ENCODE peak calls at places on chromosomes 5 and 9, in five cellular contexts. R, D, O, V and I are unnamed samples.
A peak's percentile ranks its signal among the peaks of the same experiment; 100 is the strongest.

GRCh38 chr9:35907732-35908483 is 1.4 kb upstream of the SPAAR start:
- DNase-seq in R (peak; percentile 76), D (peak; percentile 71), O (no peak), V (peak; percentile 46), I (no peak)

GRCh38 chr9:8332296-8332695 is 532.7 kb upstream of the DMAC1 start:
- DNase-seq in R (no peak), D (no peak), O (no peak), V (no peak), I (no peak)

GRCh38 chr5:62460578-62460983 is 48.0 kb downstream of the IPO11 start:
- DNase-seq in R (no peak), D (no peak), O (no peak), V (no peak), I (no peak)

GRCh38 chr9:96858018-96858573 is 3.8 kb upstream of the ZNF782 start:
- DNase-seq in R (no peak), D (no peak), O (no peak), V (no peak), I (no peak)

GRCh38 chr9:107946364-107947137 is 457.0 kb upstream of the KLF4 start:
- DNase-seq in R (no peak), D (peak; percentile 16), O (no peak), V (no peak), I (no peak)

GRCh38 chr9:99172129-99173091 is 49.3 kb downstream of the ALG2 start:
- DNase-seq in R (no peak), D (no peak), O (no peak), V (no peak), I (no peak)

GRCh38 chr5:135194573-135195266 is 160.7 kb upstream of the PITX1 start:
- DNase-seq in R (no peak), D (no peak), O (no peak), V (no peak), I (no peak)

GRCh38 chr5:117454716-117455212 is 880.1 kb upstream of the SEMA6A start:
- DNase-seq in R (peak; percentile 17), D (no peak), O (no peak), V (no peak), I (no peak)

GRCh38 chr5:175746851-175747250 is 89.0 kb downstream of the HRH2 start:
- DNase-seq in R (no peak), D (no peak), O (no peak), V (no peak), I (no peak)

GRCh38 chr5:72506150-72506549 is 1.1 kb downstream of the ZNF366 start:
- DNase-seq in R (no peak), D (peak; percentile 33), O (no peak), V (no peak), I (no peak)

GRCh38 chr5:72508241-72509170 is 1.3 kb upstream of the ZNF366 start:
- DNase-seq in R (no peak), D (no peak), O (no peak), V (no peak), I (no peak)

GRCh38 chr5:72505539-72505938 is 1.7 kb downstream of the ZNF366 start:
- DNase-seq in R (no peak), D (no peak), O (no peak), V (no peak), I (no peak)

GRCh38 chr5:72509401-72509800 is 2.2 kb upstream of the ZNF366 start:
- DNase-seq in R (no peak), D (peak; percentile 76), O (no peak), V (peak; percentile 49), I (no peak)

GRCh38 chr5:72507360-72508238 is at the start of gene ZNF366:
- DNase-seq in R (no peak), D (no peak), O (no peak), V (no peak), I (no peak)
- H3K27ac ChIP-seq in R (peak within 1 kb of the TSS; percentile 45), D (peak within 1 kb of the TSS; percentile 78), O (no peak within 1 kb of the TSS), V (peak within 1 kb of the TSS; percentile 29), I (no peak within 1 kb of the TSS)

GRCh38 chr5:142151436-142152382 is 43.1 kb downstream of the NDFIP1 start:
- DNase-seq in R (peak; percentile 36), D (no peak), O (peak; percentile 20), V (no peak), I (peak; percentile 34)
- TF ChIP-seq CTCF in R (peak; percentile 75), D (peak; percentile 79), O (peak; percentile 84), V (peak; percentile 67), I (peak; percentile 94)

GRCh38 chr5:71461360-71461759 is 5.9 kb downstream of the BDP1 start:
- DNase-seq in R (no peak), D (no peak), O (no peak), V (no peak), I (no peak)
- H3K27ac ChIP-seq in R (no peak overlapping the region), D (no peak overlapping the region), O (no peak overlapping the region), V (no peak overlapping the region), I (no peak overlapping the region)

DNA sequence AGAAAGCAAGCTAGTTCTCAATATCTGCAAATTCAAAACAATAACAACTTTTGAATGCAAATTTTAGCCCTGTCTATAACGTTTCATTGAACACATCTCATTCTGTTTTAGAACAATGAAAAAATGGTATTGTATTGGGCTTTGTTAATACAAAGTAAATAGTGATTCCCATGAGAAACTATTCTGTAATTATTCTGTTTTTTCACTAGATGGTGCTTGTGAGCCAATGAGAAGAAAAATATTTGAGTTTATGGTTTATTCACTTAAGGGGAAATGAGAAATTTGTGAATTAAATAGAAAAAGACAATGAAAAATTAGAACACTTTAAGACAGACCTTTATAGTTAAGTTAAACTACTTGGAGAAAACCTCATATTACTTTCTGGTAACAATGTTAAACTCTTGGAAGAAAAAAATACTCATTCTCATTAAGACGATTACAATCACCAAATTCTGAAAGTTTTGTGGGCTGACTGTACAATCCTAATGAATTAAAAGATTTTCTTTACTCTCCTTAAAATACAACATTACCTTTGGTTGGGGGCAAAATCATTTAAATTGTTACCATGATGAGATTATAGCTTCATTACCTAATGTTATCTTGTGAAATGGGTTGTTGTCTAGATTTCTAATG is 127.0 kb downstream of the NNT start:
- DNase-seq in R (no peak), D (no peak), O (no peak), V (no peak), I (no peak)
- TF ChIP-seq CTCF in R (peak; percentile 51), D (peak; percentile 43), O (peak; percentile 46), V (no peak), I (peak; percentile 63)

GRCh38 chr9:131405429-131405828 is 11.5 kb downstream of the PRRC2B start:
- DNase-seq in R (no peak), D (peak; percentile 81), O (no peak), V (no peak), I (no peak)
- H3K27ac ChIP-seq in R (peak overlapping the region; percentile 74), D (peak overlapping the region; percentile 85), O (peak overlapping the region; percentile 26), V (peak overlapping the region; percentile 32), I (no peak overlapping the region)

DNA sequence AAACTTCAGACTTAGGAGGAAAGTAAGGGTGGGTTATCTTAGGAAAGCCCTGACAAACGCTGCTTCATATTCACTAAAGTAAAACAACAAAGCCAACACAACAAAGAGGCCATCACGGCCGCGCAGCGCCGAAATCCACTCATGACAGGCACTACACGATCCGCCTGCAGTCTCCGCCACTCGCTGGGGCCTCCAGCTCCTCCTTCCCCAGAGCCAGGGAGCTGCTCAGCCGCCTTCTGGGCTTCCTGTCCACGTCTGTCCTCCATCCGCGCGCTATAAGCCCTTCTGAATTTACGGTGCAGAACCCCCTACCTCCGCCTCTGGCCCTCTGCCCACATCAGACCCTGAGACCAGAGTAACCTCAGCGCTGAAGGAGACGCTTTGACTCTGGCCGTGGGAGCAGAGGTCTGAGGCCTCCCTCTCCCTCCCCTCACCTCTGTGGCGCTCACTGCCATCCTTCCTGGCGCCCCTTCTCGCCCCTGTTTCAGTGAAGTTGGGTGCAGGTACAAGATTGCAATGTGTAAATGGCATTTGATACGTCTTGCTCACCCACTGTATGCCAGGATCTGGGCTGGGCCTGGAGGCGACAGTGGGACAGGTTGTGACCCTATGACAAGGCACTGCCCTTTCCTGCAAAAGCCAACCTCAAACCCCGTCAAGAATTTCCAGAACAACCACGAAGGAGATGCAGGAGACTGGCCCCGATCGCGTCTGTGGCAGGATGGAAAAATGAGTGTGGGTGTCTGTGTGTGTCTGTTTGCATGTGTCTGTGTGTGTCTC is 74.9 kb upstream of the PHYKPL start:
- DNase-seq in R (no peak), D (peak; percentile 7), O (no peak), V (no peak), I (no peak)
- TF ChIP-seq CTCF in R (no peak), D (no peak), O (no peak), V (no peak), I (no peak)

GRCh38 chr5:122110990-122111389 is 18.4 kb upstream of the ZNF474 start:
- DNase-seq in R (no peak), D (no peak), O (no peak), V (no peak), I (no peak)
- H3K27ac ChIP-seq in R (no peak overlapping the region), D (no peak overlapping the region), O (no peak overlapping the region), V (no peak overlapping the region), I (no peak overlapping the region)